ENCODE peak calls at places on chromosome 13, in eight cellular contexts. G, L, A, P, E, Q, K and Z are unnamed samples.
A peak's percentile ranks its signal among the peaks of the same experiment; 100 is the strongest.

GRCh38 chr13:77637583-77637982 is 59.9 kb upstream of the SLAIN1 start:
- DNase-seq in G (no peak), L (no peak), A (no peak), P (no peak), E (no peak), Q (no peak), K (no peak), Z (peak; percentile 72)

GRCh38 chr13:105050696-105051095 is 1484.8 kb downstream of the EFNB2 start:
- DNase-seq in G (no peak), L (no peak), A (no peak), P (no peak), E (no peak), Q (no peak), K (no peak), Z (no peak)

GRCh38 chr13:44574466-44574855 is 1.7 kb downstream of the TSC22D1 start:
- DNase-seq in G (no peak), L (no peak), A (no peak), P (no peak), E (no peak), Q (no peak), K (no peak), Z (peak; percentile 27)

GRCh38 chr13:109743706-109744453 is 42.5 kb downstream of the IRS2 start:
- DNase-seq in G (no peak), L (no peak), A (no peak), P (no peak), E (peak; percentile 68), Q (no peak), K (peak; percentile 85), Z (no peak)

GRCh38 chr13:52786747-52787146 is 47.1 kb upstream of the CNMD start:
- DNase-seq in G (no peak), L (no peak), A (no peak), P (no peak), E (no peak), Q (no peak), K (no peak), Z (no peak)

GRCh38 chr13:61247149-61247936 is 168.3 kb downstream of the PCDH20 start:
- DNase-seq in G (no peak), L (no peak), A (no peak), P (no peak), E (no peak), Q (no peak), K (no peak), Z (no peak)

GRCh38 chr13:37701306-37701705 is 102.7 kb upstream of the POSTN start:
- DNase-seq in G (no peak), L (no peak), A (no peak), P (no peak), E (no peak), Q (no peak), K (no peak), Z (no peak)

GRCh38 chr13:111370147-111370546 is 49.7 kb downstream of the TEX29 start:
- DNase-seq in G (no peak), L (no peak), A (no peak), P (no peak), E (no peak), Q (no peak), K (no peak), Z (no peak)

GRCh38 chr13:24076124-24076523 is 84.4 kb upstream of the SPATA13 start:
- DNase-seq in G (no peak), L (no peak), A (no peak), P (no peak), E (no peak), Q (no peak), K (no peak), Z (no peak)

GRCh38 chr13:46521486-46521885 is 31.5 kb upstream of the LRCH1 start:
- DNase-seq in G (no peak), L (no peak), A (no peak), P (no peak), E (no peak), Q (no peak), K (no peak), Z (no peak)

GRCh38 chr13:31001647-31002046 is 69.2 kb downstream of the TEX26 start:
- DNase-seq in G (no peak), L (no peak), A (no peak), P (no peak), E (no peak), Q (no peak), K (no peak), Z (no peak)

GRCh38 chr13:112136095-112136494 is 69.1 kb downstream of the SOX1 start:
- DNase-seq in G (no peak), L (no peak), A (peak; percentile 35), P (no peak), E (no peak), Q (no peak), K (no peak), Z (no peak)

GRCh38 chr13:40362502-40362901 is 303.9 kb downstream of the FOXO1 start:
- DNase-seq in G (no peak), L (no peak), A (no peak), P (no peak), E (no peak), Q (no peak), K (no peak), Z (no peak)

GRCh38 chr13:62038214-62038613 is 622.6 kb upstream of the PCDH20 start:
- DNase-seq in G (no peak), L (no peak), A (no peak), P (no peak), E (no peak), Q (no peak), K (no peak), Z (no peak)

GRCh38 chr13:112679381-112679780 is 10.5 kb upstream of the ATP11A start:
- DNase-seq in G (no peak), L (no peak), A (peak; percentile 58), P (no peak), E (no peak), Q (no peak), K (no peak), Z (no peak)

GRCh38 chr13:109904218-109904617 is 117.8 kb upstream of the IRS2 start:
- DNase-seq in G (no peak), L (no peak), A (no peak), P (no peak), E (no peak), Q (no peak), K (no peak), Z (no peak)

GRCh38 chr13:112904436-112904960 is 64.5 kb upstream of the MCF2L start:
- DNase-seq in G (no peak), L (no peak), A (peak; percentile 31), P (no peak), E (no peak), Q (no peak), K (no peak), Z (no peak)

GRCh38 chr13:60288569-60288968 is 108.5 kb upstream of the TDRD3 start:
- DNase-seq in G (no peak), L (no peak), A (no peak), P (no peak), E (no peak), Q (no peak), K (no peak), Z (no peak)

GRCh38 chr13:88063741-88064140 is 392.6 kb downstream of the SLITRK5 start:
- DNase-seq in G (no peak), L (no peak), A (no peak), P (no peak), E (no peak), Q (no peak), K (no peak), Z (no peak)